ENCODE peak calls at places on chromosomes 4 and X, in four cellular contexts. One of them, this sample, is unnamed.

GRCh38 chrX:111086521-111087127 is 9.4 kb upstream of the PAK3 start:
- DNase-seq in mesendoderm: no peak
- DNase-seq in T-helper 22 cell: no peak
- DNase-seq in T-helper 2 cell: no peak
- DNase-seq in this sample: no peak

GRCh38 chr4:104592894-104593470 is 98.3 kb upstream of the CXXC4 start:
- DNase-seq in mesendoderm: no peak
- DNase-seq in T-helper 22 cell: no peak
- DNase-seq in T-helper 2 cell: no peak
- DNase-seq in this sample: no peak

GRCh38 chrX:37380920-37381319 is 31.8 kb downstream of the PRRG1 start:
- DNase-seq in mesendoderm: no peak
- DNase-seq in T-helper 22 cell: no peak
- DNase-seq in T-helper 2 cell: no peak
- DNase-seq in this sample: no peak

GRCh38 chr4:173517781-173518371 is 12.2 kb downstream of the HAND2 start:
- DNase-seq in mesendoderm: peak
- DNase-seq in T-helper 22 cell: no peak
- DNase-seq in T-helper 2 cell: no peak
- DNase-seq in this sample: no peak

GRCh38 chr4:128519163-128519810 is 231.7 kb upstream of the PGRMC2 start:
- DNase-seq in mesendoderm: no peak
- DNase-seq in T-helper 22 cell: no peak
- DNase-seq in T-helper 2 cell: no peak
- DNase-seq in this sample: no peak

GRCh38 chrX:110310000-110310790 is 7.7 kb downstream of the AMMECR1 start:
- DNase-seq in mesendoderm: no peak
- DNase-seq in T-helper 22 cell: no peak
- DNase-seq in T-helper 2 cell: no peak
- DNase-seq in this sample: no peak

GRCh38 chrX:22889824-22890223 is 109.9 kb upstream of the DDX53 start:
- DNase-seq in mesendoderm: no peak
- DNase-seq in T-helper 22 cell: no peak
- DNase-seq in T-helper 2 cell: no peak
- DNase-seq in this sample: no peak

GRCh38 chrX:46574337-46574940 is 874 bp downstream of the CHST7 start:
- DNase-seq in mesendoderm: peak
- DNase-seq in T-helper 22 cell: peak
- DNase-seq in T-helper 2 cell: peak
- DNase-seq in this sample: peak

GRCh38 chr4:25019501-25019900 is 11.2 kb downstream of the LGI2 start:
- DNase-seq in mesendoderm: peak
- DNase-seq in T-helper 22 cell: no peak
- DNase-seq in T-helper 2 cell: no peak
- DNase-seq in this sample: no peak

GRCh38 chr4:1205641-1206298 is 33.4 kb upstream of the SPON2 start:
- DNase-seq in mesendoderm: no peak
- DNase-seq in T-helper 22 cell: no peak
- DNase-seq in T-helper 2 cell: no peak
- DNase-seq in this sample: no peak

GRCh38 chr4:89751416-89751815 is 85.5 kb downstream of the SNCA start:
- DNase-seq in mesendoderm: no peak
- DNase-seq in T-helper 22 cell: no peak
- DNase-seq in T-helper 2 cell: no peak
- DNase-seq in this sample: no peak

GRCh38 chr4:40576651-40577480 is 52.8 kb downstream of the RBM47 start:
- DNase-seq in mesendoderm: peak
- DNase-seq in T-helper 22 cell: no peak
- DNase-seq in T-helper 2 cell: no peak
- DNase-seq in this sample: no peak

GRCh38 chr4:122988696-122989095 is 66.3 kb upstream of the NUDT6 start:
- DNase-seq in mesendoderm: no peak
- DNase-seq in T-helper 22 cell: no peak
- DNase-seq in T-helper 2 cell: no peak
- DNase-seq in this sample: no peak

This sample was measured in effector memory CD8-positive, alpha-beta T cell.